ENCODE peak calls at places on chromosomes 3 and 15, in ten cellular contexts. Z is PC-3; D is body of pancreas; L is CD4-positive, alpha-beta T cell; I is endodermal cell; Q is aorta; W is IMR-90; J is left ventricle myocardium inferior; S is colonic mucosa; N is heart left ventricle. E is an unnamed sample. For H3K27me3, the result is how much of the 10 kb centered on the place peaks cover.

GRCh38 chr3:12462159-12462962 is 21.9 kb upstream of the TSEN2 start:
- DNase-seq in Z (peak), D (no peak), L (no peak), I (no peak), Q (no peak), W (no peak), J (no peak), S (peak), N (no peak), E (no peak)

GRCh38 chr15:49031764-49032270 is 14.4 kb downstream of the SECISBP2L start:
- DNase-seq in Z (no peak), D (no peak), L (no peak), I (no peak), Q (no peak), W (peak), J (no peak), S (no peak), N (no peak), E (no peak)

GRCh38 chr15:62135532-62136134 is 29.5 kb downstream of the C2CD4B start:
- DNase-seq in Z (peak), D (peak), L (no peak), I (no peak), Q (peak), W (peak), J (no peak), S (peak), N (no peak), E (no peak)

GRCh38 chr15:76678766-76679165 is 226.4 kb downstream of the SCAPER start:
- DNase-seq in Z (no peak), D (no peak), L (no peak), I (no peak), Q (no peak), W (peak), J (no peak), S (no peak), N (no peak), E (peak)

GRCh38 chr3:128080323-128080898 is 28.2 kb downstream of the SEC61A1 start:
- DNase-seq in Z (peak), D (no peak), L (no peak), I (peak), Q (no peak), W (peak), J (no peak), S (no peak), N (no peak), E (peak)

GRCh38 chr3:149581681-149582349 is 76.0 kb downstream of the WWTR1 start:
- DNase-seq in Z (peak), D (peak), L (no peak), I (peak), Q (peak), W (peak), J (no peak), S (no peak), N (peak), E (peak)

GRCh38 chr3:113271189-113271588 is 59.8 kb downstream of the BOC start:
- DNase-seq in Z (no peak), D (peak), L (no peak), I (no peak), Q (no peak), W (no peak), J (no peak), S (no peak), N (no peak), E (no peak)

GRCh38 chr15:38768970-38769369 is 204.4 kb upstream of the RASGRP1 start:
- DNase-seq in Z (peak), D (peak), L (no peak), I (peak), Q (no peak), W (peak), J (no peak), S (peak), N (no peak), E (no peak)

GRCh38 chr15:39106913-39107312 is 474.0 kb upstream of the THBS1 start:
- DNase-seq in Z (no peak), D (no peak), L (no peak), I (no peak), Q (no peak), W (peak), J (no peak), S (no peak), N (no peak), E (no peak)

GRCh38 chr3:122299872-122300460 is 25.1 kb upstream of the CSTA start:
- DNase-seq in Z (peak), D (peak), L (no peak), I (peak), Q (no peak), W (peak), J (no peak), S (peak), N (no peak), E (no peak)

GRCh38 chr3:66253790-66254620 is 33.2 kb downstream of the SLC25A26 start:
- DNase-seq in Z (peak), D (no peak), L (no peak), I (no peak), Q (no peak), W (peak), J (no peak), S (no peak), N (no peak), E (no peak)

GRCh38 chr15:38853608-38854007 is 289.0 kb upstream of the RASGRP1 start:
- DNase-seq in Z (peak), D (no peak), L (peak), I (peak), Q (no peak), W (peak), J (no peak), S (no peak), N (no peak), E (no peak)

GRCh38 chr3:134708671-134709070 is 57.8 kb upstream of the KY start:
- DNase-seq in Z (peak), D (no peak), L (no peak), I (no peak), Q (no peak), W (peak), J (no peak), S (no peak), N (no peak), E (peak)

GRCh38 chr15:69855601-69856000 is 242.1 kb downstream of the TLE3 start:
- DNase-seq in Z (no peak), D (no peak), L (no peak), I (no peak), Q (no peak), W (no peak), J (no peak), S (no peak), N (no peak), E (no peak)

GRCh38 chr3:52315977-52316764 is at the start of gene DNAH1:
- DNase-seq in Z (no peak), D (no peak), L (no peak), I (no peak), Q (peak), W (no peak), J (no peak), S (no peak), N (no peak), E (no peak)

GRCh38 chr15:48507416-48508065 is 138.0 kb downstream of the FBN1 start:
- DNase-seq in Z (peak), D (peak), L (no peak), I (peak), Q (no peak), W (peak), J (no peak), S (peak), N (no peak), E (peak)

GRCh38 chr3:25473246-25473645 is 45.2 kb downstream of the RARB start:
- DNase-seq in Z (no peak), D (no peak), L (no peak), I (no peak), Q (no peak), W (no peak), J (no peak), S (no peak), N (no peak), E (no peak)

GRCh38 chr3:113728661-113729060 is 17.4 kb downstream of the NAA50 start:
- DNase-seq in Z (no peak), D (no peak), L (no peak), I (no peak), Q (no peak), W (no peak), J (no peak), S (no peak), N (no peak), E (no peak)

GRCh38 chr3:23389686-23390085 is 186.6 kb downstream of the UBE2E2 start:
- DNase-seq in Z (no peak), D (no peak), L (no peak), I (no peak), Q (no peak), W (no peak), J (no peak), S (no peak), N (no peak), E (no peak)

GRCh38 chr15:58918239-58918638 is 15.2 kb downstream of the SLTM start:
- DNase-seq in Z (no peak), D (no peak), L (no peak), I (no peak), Q (no peak), W (no peak), J (no peak), S (no peak), N (no peak), E (peak)

GRCh38 chr3:110813541-110813940 is 258.1 kb upstream of the NECTIN3 start:
- DNase-seq in Z (peak), D (no peak), L (no peak), I (no peak), Q (no peak), W (peak), J (no peak), S (no peak), N (no peak), E (no peak)

GRCh38 chr3:94020293-94020692 is 8.1 kb downstream of the STX19 start:
- DNase-seq in Z (no peak), D (no peak), L (no peak), I (no peak), Q (no peak), W (no peak), J (no peak), S (no peak), N (no peak), E (no peak)

GRCh38 chr15:93071469-93071891 is 17.5 kb downstream of the RGMA start:
- DNase-seq in Z (no peak), D (no peak), L (no peak), I (peak), Q (no peak), W (no peak), J (no peak), S (no peak), N (no peak), E (no peak)

GRCh38 chr15:93072011-93072410 is 17.0 kb downstream of the RGMA start:
- DNase-seq in Z (no peak), D (no peak), L (no peak), I (no peak), Q (no peak), W (peak), J (no peak), S (no peak), N (no peak), E (no peak)

GRCh38 chr15:93068581-93069199 is 20.3 kb downstream of the RGMA start:
- DNase-seq in Z (no peak), D (no peak), L (no peak), I (no peak), Q (peak), W (no peak), J (no peak), S (no peak), N (no peak), E (no peak)

GRCh38 chr15:93070901-93071300 is 18.1 kb downstream of the RGMA start:
- DNase-seq in Z (no peak), D (no peak), L (no peak), I (no peak), Q (no peak), W (no peak), J (no peak), S (no peak), N (no peak), E (no peak)

GRCh38 chr15:93070136-93070535 is 18.9 kb downstream of the RGMA start:
- DNase-seq in Z (peak), D (no peak), L (no peak), I (no peak), Q (no peak), W (no peak), J (no peak), S (no peak), N (no peak), E (no peak)
- H3K27me3 ChIP-seq in Z (under half), D (under half), L (under half), I (under half), Q (under half), W (under half), J (under half), S (under half), N (under half), E (under half)

DNA sequence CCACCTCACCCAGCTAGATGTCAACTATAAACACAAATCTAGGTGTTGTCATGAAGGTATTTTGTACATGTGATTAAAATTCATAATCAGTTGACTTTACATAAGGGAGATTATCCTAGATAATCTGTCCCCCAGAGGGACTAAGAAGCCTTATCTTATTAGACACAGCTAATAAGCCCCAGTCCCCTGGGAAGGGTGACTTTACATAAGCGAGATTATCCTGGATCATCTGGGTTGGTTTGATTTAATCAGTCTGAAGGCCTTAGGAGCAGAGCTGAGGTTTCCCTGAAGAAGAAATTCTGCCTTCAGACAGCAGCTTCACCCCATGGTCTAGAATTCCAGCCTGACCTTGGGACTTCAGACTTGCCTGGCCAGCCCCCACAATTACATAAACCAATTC is 66.6 kb downstream of the MRPL46 start:
- DNase-seq in Z (no peak), D (no peak), L (no peak), I (no peak), Q (no peak), W (no peak), J (no peak), S (no peak), N (no peak), E (no peak)
- H3K27me3 ChIP-seq in Z (under half), D (under half), L (under half), I (half or more), Q (under half), W (under half), J (under half), S (under half), N (under half), E (under half)

GRCh38 chr3:168472811-168473210 is 377.1 kb upstream of the GOLIM4 start:
- DNase-seq in Z (no peak), D (no peak), L (no peak), I (no peak), Q (no peak), W (no peak), J (no peak), S (no peak), N (no peak), E (no peak)
- H3K27me3 ChIP-seq in Z (under half), D (under half), L (under half), I (under half), Q (under half), W (under half), J (under half), S (under half), N (under half), E (under half)

GRCh38 chr15:83106994-83107840 is at the start of gene TM6SF1:
- DNase-seq in Z (no peak), D (peak), L (no peak), I (peak), Q (peak), W (no peak), J (no peak), S (no peak), N (no peak), E (no peak)

GRCh38 chr15:83110361-83110760 is 2.9 kb downstream of the TM6SF1 start:
- DNase-seq in Z (no peak), D (no peak), L (no peak), I (no peak), Q (no peak), W (peak), J (no peak), S (no peak), N (no peak), E (no peak)

GRCh38 chr15:83107841-83108181 is 366 bp downstream of the TM6SF1 start:
- DNase-seq in Z (no peak), D (no peak), L (no peak), I (no peak), Q (no peak), W (no peak), J (no peak), S (no peak), N (no peak), E (no peak)

GRCh38 chr15:83109532-83109931 is 2.1 kb downstream of the TM6SF1 start:
- DNase-seq in Z (no peak), D (no peak), L (no peak), I (no peak), Q (no peak), W (no peak), J (no peak), S (no peak), N (no peak), E (no peak)

DNA sequence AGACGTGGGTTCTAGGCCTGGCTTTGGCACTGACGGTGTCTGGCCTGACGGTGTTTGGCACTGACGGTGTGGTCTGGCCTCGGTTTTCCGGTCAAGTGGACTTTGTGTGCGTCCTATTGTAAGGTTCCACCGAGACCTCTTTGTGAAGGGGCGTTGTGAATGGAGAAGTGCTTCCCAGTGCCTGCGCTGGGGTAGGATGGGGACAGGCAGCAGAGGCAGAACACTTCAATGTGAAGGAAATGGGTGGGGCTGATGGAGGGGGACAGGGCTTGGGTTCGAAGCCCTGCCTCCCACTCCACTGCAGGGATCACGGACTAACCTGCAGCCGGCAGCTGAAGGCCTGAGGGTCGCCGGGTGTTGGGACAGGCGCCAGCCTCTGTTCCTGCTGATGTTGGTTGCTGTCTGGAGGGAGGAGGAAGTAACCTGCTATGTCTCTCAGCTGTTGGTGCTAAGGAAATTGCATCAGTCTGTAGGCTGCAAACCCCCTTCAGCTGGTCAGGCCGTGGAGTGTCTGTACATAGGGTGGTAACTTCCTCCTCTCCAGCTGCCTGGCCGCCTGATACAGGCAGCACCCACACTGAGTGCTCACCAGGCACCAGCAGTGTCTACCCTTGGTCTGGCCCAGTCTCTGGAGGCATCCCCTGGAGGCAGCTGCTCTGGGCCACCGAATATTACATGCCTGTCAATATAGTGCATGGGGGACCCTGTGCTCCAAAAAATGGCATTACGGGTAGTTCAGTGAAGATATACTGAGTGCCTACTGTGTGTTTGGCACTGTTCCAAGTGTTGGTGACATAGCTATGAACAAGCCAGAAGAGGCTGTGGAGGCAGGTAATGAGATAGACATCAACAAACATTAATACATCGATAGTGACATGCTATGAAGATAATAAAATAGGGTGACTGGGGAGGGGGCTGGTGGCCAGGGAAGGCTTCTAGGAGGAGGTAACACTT is 1.1 kb downstream of the TM6SF1 start:
- DNase-seq in Z (no peak), D (peak), L (no peak), I (peak), Q (peak), W (peak), J (peak), S (peak), N (peak), E (no peak)
- H3K27me3 ChIP-seq in Z (under half), D (under half), L (under half), I (under half), Q (under half), W (under half), J (under half), S (under half), N (under half), E (under half)

GRCh38 chr3:137769321-137770065 is 5.4 kb downstream of the SOX14 start:
- DNase-seq in Z (no peak), D (no peak), L (no peak), I (peak), Q (no peak), W (no peak), J (no peak), S (no peak), N (no peak), E (no peak)

GRCh38 chr3:137766069-137766960 is 2.2 kb downstream of the SOX14 start:
- DNase-seq in Z (no peak), D (no peak), L (no peak), I (peak), Q (no peak), W (no peak), J (no peak), S (no peak), N (no peak), E (no peak)

GRCh38 chr3:137768361-137769320 is 4.5 kb downstream of the SOX14 start:
- DNase-seq in Z (no peak), D (no peak), L (no peak), I (peak), Q (no peak), W (no peak), J (no peak), S (no peak), N (no peak), E (no peak)

GRCh38 chr3:137767146-137768020 is 3.3 kb downstream of the SOX14 start:
- DNase-seq in Z (no peak), D (no peak), L (no peak), I (peak), Q (no peak), W (no peak), J (no peak), S (no peak), N (no peak), E (no peak)

GRCh38 chr3:137768021-137768360 is 3.9 kb downstream of the SOX14 start:
- DNase-seq in Z (no peak), D (no peak), L (no peak), I (no peak), Q (no peak), W (no peak), J (no peak), S (no peak), N (no peak), E (no peak)
- H3K27me3 ChIP-seq in Z (half or more), D (half or more), L (half or more), I (half or more), Q (under half), W (half or more), J (half or more), S (half or more), N (half or more), E (half or more)

GRCh38 chr3:44080507-44080906 is 161.2 kb upstream of the TOPAZ1 start:
- DNase-seq in Z (no peak), D (no peak), L (no peak), I (peak), Q (no peak), W (no peak), J (no peak), S (no peak), N (no peak), E (no peak)
- H3K27me3 ChIP-seq in Z (under half), D (under half), L (under half), I (under half), Q (under half), W (under half), J (under half), S (under half), N (under half), E (under half)

GRCh38 chr3:147412491-147412916 is 3.3 kb downstream of the ZIC1 start:
- DNase-seq in Z (no peak), D (no peak), L (no peak), I (no peak), Q (no peak), W (no peak), J (no peak), S (no peak), N (no peak), E (no peak)
- H3K27me3 ChIP-seq in Z (half or more), D (half or more), L (half or more), I (half or more), Q (under half), W (half or more), J (half or more), S (half or more), N (half or more), E (half or more)

GRCh38 chr3:10335190-10335738 is 14.4 kb upstream of the SEC13 start:
- DNase-seq in Z (no peak), D (no peak), L (no peak), I (no peak), Q (no peak), W (no peak), J (no peak), S (no peak), N (no peak), E (no peak)

GRCh38 chr3:10337323-10338163 is 16.6 kb upstream of the SEC13 start:
- DNase-seq in Z (no peak), D (no peak), L (no peak), I (no peak), Q (no peak), W (no peak), J (no peak), S (no peak), N (no peak), E (no peak)

GRCh38 chr3:10338164-10338470 is 17.2 kb upstream of the SEC13 start:
- DNase-seq in Z (no peak), D (no peak), L (no peak), I (no peak), Q (no peak), W (no peak), J (no peak), S (no peak), N (no peak), E (no peak)

GRCh38 chr3:10335871-10336622 is 15.1 kb upstream of the SEC13 start:
- DNase-seq in Z (no peak), D (no peak), L (no peak), I (no peak), Q (no peak), W (no peak), J (no peak), S (no peak), N (no peak), E (no peak)

GRCh38 chr3:10336761-10337160 is 15.8 kb upstream of the SEC13 start:
- DNase-seq in Z (no peak), D (no peak), L (no peak), I (no peak), Q (no peak), W (no peak), J (no peak), S (no peak), N (no peak), E (no peak)
- H3K27me3 ChIP-seq in Z (under half), D (under half), L (under half), I (under half), Q (under half), W (under half), J (under half), S (under half), N (under half), E (under half)

E was measured in kidney epithelial cell.